ENCODE peak calls at places on chromosomes 16 and 17, in nine cellular contexts. N, V, K, L, O, P, M, E and B are unnamed samples.

GRCh38 chr17:78258323-78259229 is 27.1 kb downstream of the TMEM235 start:
- DNase-seq in N (peak), V (no peak), K (no peak), L (no peak), O (peak), P (peak), M (peak), E (peak), B (no peak)

GRCh38 chr17:50274142-50274944 is at the start of gene TMEM92:
- DNase-seq in N (peak), V (no peak), K (no peak), L (peak), O (no peak), P (peak), M (no peak), E (no peak), B (peak)

GRCh38 chr17:67477687-67478086 is 100.6 kb downstream of the PITPNC1 start:
- DNase-seq in N (no peak), V (no peak), K (peak), L (no peak), O (peak), P (no peak), M (no peak), E (no peak), B (no peak)

GRCh38 chr16:23692190-23692837 is 13.6 kb downstream of the PLK1 start:
- DNase-seq in N (no peak), V (no peak), K (no peak), L (no peak), O (no peak), P (no peak), M (no peak), E (no peak), B (no peak)

GRCh38 chr16:87457724-87458423 is 35.0 kb downstream of the ZCCHC14 start:
- DNase-seq in N (no peak), V (peak), K (peak), L (no peak), O (no peak), P (no peak), M (no peak), E (peak), B (peak)

GRCh38 chr17:69451416-69452394 is 37.2 kb downstream of the MAP2K6 start:
- DNase-seq in N (no peak), V (no peak), K (no peak), L (no peak), O (no peak), P (no peak), M (no peak), E (no peak), B (no peak)

GRCh38 chr16:12318661-12319463 is 342.3 kb downstream of the SNX29 start:
- DNase-seq in N (no peak), V (no peak), K (peak), L (no peak), O (no peak), P (no peak), M (no peak), E (no peak), B (peak)

GRCh38 chr16:76668207-76668725 is 391.1 kb downstream of the CNTNAP4 start:
- DNase-seq in N (no peak), V (no peak), K (no peak), L (no peak), O (no peak), P (peak), M (no peak), E (no peak), B (no peak)

GRCh38 chr17:41338961-41339485 is 11.6 kb downstream of the KRT33A start:
- DNase-seq in N (no peak), V (no peak), K (peak), L (no peak), O (peak), P (no peak), M (no peak), E (peak), B (no peak)

GRCh38 chr16:19884021-19884485 is 595 bp downstream of the GPRC5B start:
- DNase-seq in N (peak), V (no peak), K (no peak), L (no peak), O (no peak), P (no peak), M (no peak), E (no peak), B (no peak)

GRCh38 chr16:14566599-14566998 is 63.5 kb downstream of the PARN start:
- DNase-seq in N (no peak), V (no peak), K (no peak), L (no peak), O (no peak), P (no peak), M (no peak), E (no peak), B (no peak)

GRCh38 chr16:24541534-24541933 is 2.2 kb downstream of the RBBP6 start:
- DNase-seq in N (no peak), V (no peak), K (no peak), L (no peak), O (no peak), P (peak), M (no peak), E (no peak), B (no peak)

GRCh38 chr16:85992779-85993178 is 93.8 kb downstream of the IRF8 start:
- DNase-seq in N (no peak), V (no peak), K (no peak), L (no peak), O (no peak), P (no peak), M (no peak), E (no peak), B (no peak)

GRCh38 chr16:9854665-9855064 is 327.6 kb downstream of the GRIN2A start:
- DNase-seq in N (no peak), V (no peak), K (no peak), L (no peak), O (no peak), P (no peak), M (no peak), E (no peak), B (no peak)

GRCh38 chr17:65018612-65019290 is 37.8 kb downstream of the GNA13 start:
- DNase-seq in N (no peak), V (no peak), K (no peak), L (peak), O (no peak), P (no peak), M (no peak), E (no peak), B (no peak)

GRCh38 chr17:81917565-81918332 is at the start of gene SIRT7:
- DNase-seq in N (peak), V (no peak), K (no peak), L (peak), O (peak), P (peak), M (peak), E (peak), B (peak)

GRCh38 chr17:15469260-15469659 is 1.8 kb upstream of the CDRT4 start:
- DNase-seq in N (no peak), V (no peak), K (no peak), L (no peak), O (no peak), P (no peak), M (no peak), E (peak), B (no peak)

GRCh38 chr17:77436058-77436442 is 295.3 kb downstream of the SEC14L1 start:
- DNase-seq in N (no peak), V (no peak), K (no peak), L (no peak), O (no peak), P (no peak), M (no peak), E (peak), B (no peak)

GRCh38 chr16:67456383-67457140 is 24.4 kb downstream of the ATP6V0D1 start:
- DNase-seq in N (peak), V (no peak), K (no peak), L (peak), O (no peak), P (no peak), M (no peak), E (peak), B (no peak)

GRCh38 chr16:75011634-75012307 is 12.9 kb downstream of the ZNRF1 start:
- DNase-seq in N (no peak), V (peak), K (peak), L (no peak), O (peak), P (peak), M (no peak), E (peak), B (peak)